ENCODE peak calls at places on chromosome 9, in seven cellular contexts. S is body of pancreas, C is heart left ventricle, Z is adrenal gland, R is HCT116, G is uterus, I is sigmoid colon. M is an unnamed sample.

GRCh38 chr9:130825051-130825651 is 9.9 kb upstream of the ABL1 start:
- DNase-seq in S (peak; percentile 13), C (peak; percentile 44), Z (no peak), R (no peak), G (peak; percentile 64), I (no peak), M (no peak)

GRCh38 chr9:77011973-77012817 is 7.3 kb upstream of the FOXB2 start:
- DNase-seq in S (peak; percentile 70), C (no peak), Z (peak; percentile 32), R (peak; percentile 38), G (peak; percentile 34), I (no peak), M (peak; percentile 45)

GRCh38 chr9:1647776-1648175 is 367.4 kb upstream of the SMARCA2 start:
- DNase-seq in S (no peak), C (no peak), Z (peak; percentile 9), R (no peak), G (no peak), I (no peak), M (no peak)

GRCh38 chr9:738209-738915 is 103.1 kb upstream of the DMRT1 start:
- DNase-seq in S (no peak), C (peak; percentile 75), Z (no peak), R (peak; percentile 32), G (peak; percentile 77), I (peak; percentile 93), M (no peak)

GRCh38 chr9:124699575-124699974 is 71.5 kb downstream of the NR6A1 start:
- DNase-seq in S (no peak), C (no peak), Z (no peak), R (no peak), G (no peak), I (no peak), M (no peak)

GRCh38 chr9:90441814-90442213 is 200.8 kb downstream of the DIRAS2 start:
- DNase-seq in S (no peak), C (no peak), Z (no peak), R (no peak), G (no peak), I (no peak), M (no peak)

GRCh38 chr9:16787724-16788123 is 82.7 kb downstream of the BNC2 start:
- DNase-seq in S (no peak), C (no peak), Z (no peak), R (no peak), G (no peak), I (no peak), M (no peak)

GRCh38 chr9:17137576-17137975 is 2.7 kb downstream of the CNTLN start:
- DNase-seq in S (no peak), C (no peak), Z (no peak), R (no peak), G (no peak), I (no peak), M (no peak)

GRCh38 chr9:89356782-89357181 is 38.5 kb downstream of the SECISBP2 start:
- DNase-seq in S (no peak), C (no peak), Z (no peak), R (no peak), G (no peak), I (no peak), M (no peak)

GRCh38 chr9:83355024-83355444 is 183.2 kb downstream of the FRMD3 start:
- DNase-seq in S (no peak), C (peak; percentile 51), Z (no peak), R (no peak), G (no peak), I (peak; percentile 73), M (no peak)

GRCh38 chr9:122213589-122214413 is 15.0 kb downstream of the LHX6 start:
- DNase-seq in S (peak; percentile 67), C (no peak), Z (peak; percentile 50), R (peak; percentile 57), G (no peak), I (peak; percentile 47), M (peak; percentile 90)

GRCh38 chr9:3884736-3885135 is 358.9 kb upstream of the RFX3 start:
- DNase-seq in S (no peak), C (no peak), Z (no peak), R (no peak), G (no peak), I (no peak), M (no peak)

GRCh38 chr9:4339783-4340335 is 40.0 kb upstream of the GLIS3 start:
- DNase-seq in S (no peak), C (no peak), Z (no peak), R (no peak), G (no peak), I (no peak), M (no peak)

GRCh38 chr9:70013598-70014196 is 30.0 kb upstream of the MAMDC2 start:
- DNase-seq in S (no peak), C (peak; percentile 16), Z (no peak), R (no peak), G (peak; percentile 85), I (peak; percentile 82), M (no peak)

GRCh38 chr9:93668261-93668871 is 92.0 kb downstream of the PHF2 start:
- DNase-seq in S (peak; percentile 2), C (peak; percentile 3), Z (peak; percentile 2), R (no peak), G (no peak), I (peak; percentile 50), M (peak; percentile 75)

GRCh38 chr9:97934321-97935115 is 3.5 kb downstream of the HEMGN start:
- DNase-seq in S (no peak), C (no peak), Z (no peak), R (no peak), G (no peak), I (no peak), M (no peak)

GRCh38 chr9:129349571-129349947 is 171.5 kb upstream of the IER5L start:
- DNase-seq in S (no peak), C (no peak), Z (no peak), R (no peak), G (no peak), I (no peak), M (no peak)

GRCh38 chr9:122179690-122180074 is 20.0 kb downstream of the MORN5 start:
- DNase-seq in S (no peak), C (no peak), Z (no peak), R (peak; percentile 7), G (no peak), I (no peak), M (no peak)

GRCh38 chr9:89778100-89779085 is 173.6 kb downstream of the GADD45G start:
- DNase-seq in S (no peak), C (no peak), Z (no peak), R (no peak), G (peak; percentile 42), I (no peak), M (no peak)

GRCh38 chr9:101131326-101131725 is 102.8 kb downstream of the PLPPR1 start:
- DNase-seq in S (no peak), C (no peak), Z (no peak), R (no peak), G (no peak), I (no peak), M (no peak)

GRCh38 chr9:91062281-91062680 is 260.7 kb downstream of the SYK start:
- DNase-seq in S (no peak), C (no peak), Z (no peak), R (no peak), G (peak; percentile 14), I (no peak), M (no peak)

GRCh38 chr9:112711050-112711689 is 6.7 kb downstream of the INIP start:
- DNase-seq in S (no peak), C (no peak), Z (peak; percentile 21), R (no peak), G (no peak), I (no peak), M (no peak)

DNA sequence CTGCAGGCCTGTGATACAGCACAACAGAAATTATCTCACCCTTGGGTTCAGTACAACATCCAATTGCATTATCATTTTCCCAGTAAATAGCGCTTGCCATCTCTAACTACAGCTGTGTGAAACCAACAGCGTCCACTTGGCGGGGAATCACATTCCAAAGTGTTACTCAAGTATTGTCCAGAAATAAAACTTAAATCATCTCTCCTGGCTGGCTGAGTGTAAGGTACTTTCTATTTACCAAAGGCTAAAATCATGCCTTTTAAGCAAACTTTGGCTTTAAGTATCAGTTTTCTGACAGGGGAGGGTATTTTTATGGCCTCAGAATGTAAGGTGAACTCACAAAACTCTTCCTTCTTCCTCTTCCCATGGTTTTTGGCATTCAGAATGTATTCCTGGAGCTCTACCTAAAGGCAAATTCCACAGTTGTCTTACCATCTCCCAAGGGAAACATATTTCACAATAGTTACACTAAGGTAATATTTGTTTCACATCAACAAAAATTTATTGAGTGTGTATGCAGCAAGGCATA is 205.6 kb upstream of the MPDZ start:
- DNase-seq in S (peak; percentile 25), C (peak; percentile 70), Z (peak; percentile 16), R (no peak), G (peak; percentile 79), I (peak; percentile 91), M (no peak)
- TF ChIP-seq CTCF in S (no peak), C (no peak), Z (no peak), R (no peak), G (no peak), I (peak; percentile 21), M (no peak)

DNA sequence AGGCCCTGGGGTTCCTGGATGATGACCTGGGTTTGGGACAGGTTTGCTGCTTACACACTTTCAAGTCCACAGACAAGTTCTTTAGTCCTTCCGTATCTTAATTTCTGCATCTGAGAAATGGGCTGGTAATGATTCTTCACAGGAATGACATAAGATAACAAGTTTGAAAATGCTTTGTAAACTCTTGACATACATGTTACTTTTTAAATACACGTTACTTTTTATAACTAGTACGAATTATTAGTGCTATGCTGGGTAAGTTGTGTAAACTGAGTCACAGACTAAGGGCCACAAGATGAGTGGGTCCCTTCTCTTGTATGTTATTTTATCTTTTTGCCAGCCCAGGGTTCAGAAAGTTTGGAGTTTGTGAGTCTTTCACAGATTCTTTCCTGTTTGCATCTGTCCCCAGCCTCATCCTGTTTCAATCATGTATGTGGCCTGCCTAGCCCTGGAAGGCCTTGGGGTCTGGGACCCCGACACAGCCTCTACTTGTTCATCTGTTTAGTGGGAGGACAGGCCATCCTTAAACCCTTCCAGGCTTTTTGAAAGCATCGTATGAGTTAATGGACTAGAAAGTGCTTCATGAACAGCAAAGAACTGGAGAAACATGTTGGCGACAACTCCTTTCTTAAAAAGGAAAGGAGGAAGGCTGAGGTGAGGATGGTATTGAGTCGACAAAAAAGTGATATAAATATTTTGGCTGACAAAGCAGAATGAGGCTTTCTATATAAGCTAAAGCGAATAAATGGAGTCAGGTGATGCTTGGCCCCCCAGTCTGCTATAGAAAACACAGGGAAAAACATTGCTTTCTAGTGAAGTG is 9.3 kb downstream of the ZNF618 start:
- DNase-seq in S (no peak), C (no peak), Z (no peak), R (no peak), G (no peak), I (no peak), M (no peak)
- TF ChIP-seq POLR2A in S (no peak), C (no peak), Z (no peak), R (no peak), G (no peak), I (no peak), M (no peak)

DNA sequence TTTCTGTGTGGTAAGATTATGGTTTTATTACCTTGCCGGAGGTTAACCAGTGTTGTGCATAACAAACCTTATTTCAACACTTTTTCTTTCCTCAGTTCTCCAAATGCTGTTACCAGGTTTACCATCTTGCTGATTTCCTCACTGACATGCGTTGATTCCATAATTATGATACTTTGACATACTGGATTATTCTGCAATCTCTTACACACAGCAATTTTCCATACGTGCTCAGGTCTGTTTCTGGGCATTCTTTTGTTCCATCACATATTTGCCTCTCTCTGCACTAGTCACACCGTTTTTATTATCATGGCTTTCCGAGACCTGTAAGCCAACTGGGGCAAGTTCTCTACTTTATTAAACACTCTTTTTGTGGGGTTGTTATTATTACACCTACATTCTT is 77.5 kb downstream of the TTC39B start:
- DNase-seq in S (no peak), C (no peak), Z (no peak), R (no peak), G (no peak), I (no peak), M (no peak)
- H3K4me3 ChIP-seq in S (no peak overlapping the region), C (no peak overlapping the region), Z (no peak overlapping the region), R (no peak overlapping the region), G (no peak overlapping the region), I (no peak overlapping the region), M (no peak overlapping the region)

GRCh38 chr9:136372561-136373299 is 739 bp downstream of the CARD9 start:
- DNase-seq in S (peak; percentile 65), C (peak; percentile 60), Z (peak; percentile 55), R (no peak), G (no peak), I (peak; percentile 82), M (peak; percentile 87)
- TF ChIP-seq CTCF in S (no peak), C (no peak), Z (no peak), R (no peak), G (no peak), I (no peak), M (no peak)

M was measured in upper lobe of left lung.